ENCODE peak calls at places on chromosome 13, in eight cellular contexts. A, Y, J, G, H, V, D and U are unnamed samples.

GRCh38 chr13:50318887-50319286 is 303.6 kb downstream of the KCNRG start:
- DNase-seq in A (no peak), Y (no peak), J (no peak), G (no peak), H (no peak), V (no peak), D (no peak), U (no peak)

GRCh38 chr13:113835461-113836274 is 28.2 kb downstream of the GAS6 start:
- DNase-seq in A (no peak), Y (peak; percentile 8), J (no peak), G (no peak), H (no peak), V (no peak), D (peak; percentile 60), U (no peak)

GRCh38 chr13:40484981-40485380 is 181.5 kb downstream of the FOXO1 start:
- DNase-seq in A (no peak), Y (no peak), J (no peak), G (no peak), H (no peak), V (no peak), D (no peak), U (peak; percentile 28)

GRCh38 chr13:97395437-97396136 is 38.4 kb upstream of the RAP2A start:
- DNase-seq in A (no peak), Y (no peak), J (no peak), G (no peak), H (no peak), V (no peak), D (no peak), U (no peak)

GRCh38 chr13:38602261-38602660 is 84.6 kb upstream of the FREM2 start:
- DNase-seq in A (no peak), Y (no peak), J (no peak), G (peak; percentile 16), H (no peak), V (no peak), D (no peak), U (no peak)

GRCh38 chr13:67619987-67620386 is 389.9 kb upstream of the PCDH9 start:
- DNase-seq in A (no peak), Y (no peak), J (no peak), G (no peak), H (no peak), V (no peak), D (no peak), U (no peak)

GRCh38 chr13:94201022-94201421 is 278.5 kb downstream of the DCT start:
- DNase-seq in A (no peak), Y (no peak), J (no peak), G (no peak), H (no peak), V (no peak), D (no peak), U (no peak)

GRCh38 chr13:41554626-41555386 is 97.5 kb downstream of the RGCC start:
- DNase-seq in A (no peak), Y (no peak), J (no peak), G (no peak), H (no peak), V (no peak), D (peak; percentile 71), U (peak; percentile 75)

GRCh38 chr13:51995677-51996551 is 15.3 kb downstream of the ATP7B start:
- DNase-seq in A (no peak), Y (peak; percentile 29), J (peak; percentile 68), G (no peak), H (no peak), V (no peak), D (no peak), U (no peak)

GRCh38 chr13:113875829-113876228 is 12.0 kb upstream of the GAS6 start:
- DNase-seq in A (no peak), Y (no peak), J (no peak), G (no peak), H (no peak), V (no peak), D (no peak), U (peak; percentile 33)

GRCh38 chr13:107275312-107275711 is 707.4 kb upstream of the ARGLU1 start:
- DNase-seq in A (no peak), Y (no peak), J (no peak), G (no peak), H (no peak), V (no peak), D (no peak), U (no peak)

GRCh38 chr13:76383671-76384461 is 502.3 kb downstream of the KCTD12 start:
- DNase-seq in A (no peak), Y (no peak), J (no peak), G (no peak), H (peak; percentile 17), V (peak; percentile 16), D (no peak), U (no peak)

GRCh38 chr13:90107658-90108057 is 1239.8 kb upstream of the MIR17HG start:
- DNase-seq in A (no peak), Y (no peak), J (no peak), G (no peak), H (no peak), V (no peak), D (no peak), U (no peak)

GRCh38 chr13:95573226-95573625 is 20.7 kb downstream of the CLDN10 start:
- DNase-seq in A (no peak), Y (no peak), J (no peak), G (peak; percentile 22), H (no peak), V (no peak), D (no peak), U (no peak)

GRCh38 chr13:48818495-48818961 is 157.2 kb upstream of the FNDC3A start:
- DNase-seq in A (no peak), Y (no peak), J (no peak), G (no peak), H (peak; percentile 38), V (no peak), D (no peak), U (no peak)

GRCh38 chr13:68185767-68186166 is 955.6 kb upstream of the PCDH9 start:
- DNase-seq in A (no peak), Y (no peak), J (no peak), G (no peak), H (no peak), V (no peak), D (no peak), U (no peak)

GRCh38 chr13:110326263-110326904 is 19.3 kb downstream of the COL4A2 start:
- DNase-seq in A (no peak), Y (no peak), J (no peak), G (no peak), H (no peak), V (no peak), D (no peak), U (no peak)

GRCh38 chr13:110882972-110883371 is 31.9 kb downstream of the ANKRD10 start:
- DNase-seq in A (no peak), Y (no peak), J (no peak), G (no peak), H (no peak), V (no peak), D (no peak), U (no peak)

GRCh38 chr13:30299746-30300145 is 7.6 kb downstream of the KATNAL1 start:
- DNase-seq in A (no peak), Y (no peak), J (no peak), G (no peak), H (no peak), V (no peak), D (no peak), U (no peak)

GRCh38 chr13:103833453-103833852 is 767.2 kb upstream of the SLC10A2 start:
- DNase-seq in A (no peak), Y (no peak), J (no peak), G (no peak), H (no peak), V (no peak), D (no peak), U (no peak)

GRCh38 chr13:77507931-77508776 is 27.4 kb upstream of the SCEL start:
- DNase-seq in A (no peak), Y (no peak), J (no peak), G (peak; percentile 21), H (no peak), V (no peak), D (no peak), U (no peak)

GRCh38 chr13:83881917-83882625 is at the start of gene SLITRK1:
- DNase-seq in A (no peak), Y (peak; percentile 35), J (peak; percentile 93), G (no peak), H (no peak), V (peak; percentile 21), D (peak; percentile 10), U (peak; percentile 49)

DNA sequence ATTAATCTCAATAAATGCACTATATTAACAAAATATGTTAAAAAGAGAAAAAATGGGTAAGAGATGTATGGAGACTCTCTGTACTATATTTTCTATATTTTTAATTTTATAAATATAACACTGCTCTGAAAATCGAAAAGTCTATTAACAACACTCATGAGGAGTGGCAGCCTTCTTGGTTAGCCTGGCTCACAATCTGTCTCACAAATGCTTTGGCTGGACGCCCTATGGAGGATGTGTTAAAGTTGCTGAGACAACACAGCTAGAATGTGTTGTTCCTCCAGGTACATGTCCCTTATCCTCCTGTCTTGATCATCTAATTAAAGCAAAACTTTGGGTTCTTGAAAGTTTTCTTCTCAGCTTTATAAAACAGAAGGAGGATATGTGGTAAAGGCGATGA is 396.6 kb upstream of the PCDH20 start:
- DNase-seq in A (no peak), Y (no peak), J (no peak), G (no peak), H (no peak), V (no peak), D (no peak), U (no peak)
- TF ChIP-seq CTCF in A (no peak), Y (no peak), J (no peak), G (no peak), H (no peak), V (no peak), D (no peak), U (no peak)

GRCh38 chr13:87129602-87130300 is 541.4 kb upstream of the SLITRK5 start:
- DNase-seq in A (no peak), Y (no peak), J (no peak), G (no peak), H (no peak), V (no peak), D (no peak), U (no peak)
- TF ChIP-seq CTCF in A (no peak), Y (no peak), J (no peak), G (no peak), H (no peak), V (no peak), D (no peak), U (no peak)

GRCh38 chr13:64819081-64819480 is 2411.1 kb downstream of the PCDH9 start:
- DNase-seq in A (no peak), Y (no peak), J (no peak), G (no peak), H (no peak), V (no peak), D (no peak), U (no peak)
- TF ChIP-seq CTCF in A (no peak), Y (no peak), J (no peak), G (no peak), H (peak; percentile 12), V (no peak), D (no peak), U (no peak)

DNA sequence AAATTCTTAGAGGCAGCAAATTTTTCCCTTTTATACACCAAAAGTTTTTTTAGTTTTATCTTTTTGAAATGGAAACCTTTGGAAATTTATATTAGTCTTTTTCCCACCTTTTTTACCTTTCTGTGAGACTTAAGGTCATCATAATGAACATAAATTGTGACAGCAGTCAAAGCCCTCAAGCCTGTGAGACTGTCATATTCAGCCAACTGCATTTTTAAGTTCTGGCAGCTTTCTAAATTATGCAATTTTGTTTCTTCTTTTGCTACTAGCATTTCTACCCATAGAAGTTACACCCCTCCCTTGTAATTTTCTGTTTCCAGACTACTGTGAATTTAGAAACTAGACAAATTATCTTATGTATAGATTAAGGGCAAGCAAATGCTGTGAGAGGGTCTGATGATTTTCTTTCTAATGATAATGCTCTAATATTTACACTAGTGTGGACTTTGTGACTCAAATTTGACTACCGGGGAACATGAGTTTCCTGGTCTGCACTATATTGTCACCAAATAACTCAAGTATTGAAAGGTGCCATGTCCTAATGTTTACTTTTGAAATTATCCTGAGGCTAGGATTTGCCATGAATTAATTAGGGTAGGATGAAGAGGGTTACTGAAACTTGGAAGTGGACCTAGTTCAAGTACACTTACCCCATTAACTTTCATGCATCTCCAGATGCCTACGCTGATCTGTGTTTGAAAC is 43.7 kb downstream of the FRY start:
- DNase-seq in A (no peak), Y (no peak), J (no peak), G (no peak), H (no peak), V (no peak), D (no peak), U (no peak)
- TF ChIP-seq CTCF in A (no peak), Y (no peak), J (no peak), G (no peak), H (no peak), V (no peak), D (no peak), U (no peak)